ENCODE peak calls at places on chromosomes 3 and 15, in six cellular contexts. B, J, S, H, W and C are unnamed samples.

GRCh38 chr3:10530241-10530640 is 24.9 kb upstream of the ATP2B2 start:
- DNase-seq in H (no peak), J (no peak), B (no peak), W (no peak), S (no peak), C (no peak)

GRCh38 chr15:45642203-45642932 is 7.5 kb downstream of the SQOR start:
- DNase-seq in S (peak; percentile 89), W (no peak), H (peak; percentile 65), B (no peak), J (no peak), C (peak; percentile 33)

GRCh38 chr3:9653565-9654248 is 4.4 kb downstream of the MTMR14 start:
- DNase-seq in J (no peak), H (no peak), W (no peak), B (no peak), S (no peak), C (no peak)

GRCh38 chr15:89647191-89647851 is 7.9 kb downstream of the KIF7 start:
- DNase-seq in J (peak; percentile 32), W (peak; percentile 97), S (peak; percentile 38), H (no peak), B (peak; percentile 95), C (peak; percentile 75)

GRCh38 chr3:17802993-17803392 is 60.6 kb upstream of the TBC1D5 start:
- DNase-seq in J (no peak), S (no peak), H (no peak), W (no peak), B (no peak), C (no peak)

GRCh38 chr15:32919749-32920414 is 202.1 kb downstream of the GREM1 start:
- DNase-seq in W (no peak), S (peak; percentile 99), J (peak; percentile 7), B (no peak), H (peak; percentile 79), C (no peak)

GRCh38 chr3:173584834-173585831 is 187.6 kb downstream of the NLGN1 start:
- DNase-seq in B (peak; percentile 59), S (peak; percentile 57), H (peak; percentile 51), J (peak; percentile 39), W (peak; percentile 32), C (peak; percentile 68)

GRCh38 chr3:29319262-29319661 is 38.4 kb downstream of the RBMS3 start:
- DNase-seq in W (no peak), H (no peak), J (no peak), B (no peak), S (no peak), C (no peak)

GRCh38 chr15:50046868-50047267 is 72.2 kb downstream of the ATP8B4 start:
- DNase-seq in H (no peak), S (peak; percentile 47), B (no peak), W (no peak), J (no peak), C (no peak)

GRCh38 chr15:58561321-58561720 is 129.5 kb downstream of the LIPC start:
- DNase-seq in J (no peak), H (no peak), S (no peak), B (no peak), W (no peak), C (peak; percentile 93)

GRCh38 chr3:278300-279064 is 81.9 kb downstream of the CHL1 start:
- DNase-seq in B (peak; percentile 12), H (no peak), J (no peak), S (no peak), W (no peak), C (no peak)

GRCh38 chr3:126677862-126678549 is 23.1 kb upstream of the TXNRD3 start:
- DNase-seq in H (no peak), B (no peak), S (no peak), J (no peak), W (no peak), C (no peak)